ENCODE peak calls at places on chromosomes 2 and 18, in five cellular contexts. F is HCT116, O is GM12878, H is HepG2, V is H1. K is an unnamed sample.

GRCh38 chr2:219444566-219445091 is 10.0 kb downstream of the SPEG start:
- DNase-seq in F (no peak), O (no peak), H (no peak), V (no peak), K (no peak)

GRCh38 chr2:231717281-231718180 is 9.2 kb downstream of the PTMA start:
- DNase-seq in H (peak), V (peak), O (peak), F (peak), K (peak)

GRCh38 chr2:30336978-30337841 is 105.9 kb downstream of the LBH start:
- DNase-seq in F (no peak), V (no peak), H (no peak), O (peak), K (no peak)

GRCh38 chr2:39492095-39492590 is 55.1 kb upstream of the MAP4K3 start:
- DNase-seq in H (peak), O (peak), F (no peak), V (no peak), K (no peak)

GRCh38 chr18:12840382-12840781 is 43.7 kb downstream of the PTPN2 start:
- DNase-seq in O (no peak), F (no peak), H (no peak), V (no peak), K (no peak)

GRCh38 chr2:179377296-179377695 is 112.7 kb upstream of the SESTD1 start:
- DNase-seq in O (no peak), H (no peak), F (no peak), V (no peak), K (no peak)

GRCh38 chr2:162989507-162989906 is 150.9 kb upstream of the KCNH7 start:
- DNase-seq in V (no peak), F (no peak), O (no peak), H (no peak), K (no peak)

GRCh38 chr2:27798948-27799645 is 27.6 kb downstream of the MRPL33 start:
- DNase-seq in F (peak), V (peak), O (no peak), H (peak), K (peak)

GRCh38 chr18:73384246-73384645 is 516.5 kb upstream of the NETO1 start:
- DNase-seq in V (no peak), F (no peak), O (no peak), H (no peak), K (no peak)

GRCh38 chr2:203909192-203909945 is 27.2 kb upstream of the ICOS start:
- DNase-seq in F (peak), V (peak), H (peak), O (no peak), K (peak)

DNA sequence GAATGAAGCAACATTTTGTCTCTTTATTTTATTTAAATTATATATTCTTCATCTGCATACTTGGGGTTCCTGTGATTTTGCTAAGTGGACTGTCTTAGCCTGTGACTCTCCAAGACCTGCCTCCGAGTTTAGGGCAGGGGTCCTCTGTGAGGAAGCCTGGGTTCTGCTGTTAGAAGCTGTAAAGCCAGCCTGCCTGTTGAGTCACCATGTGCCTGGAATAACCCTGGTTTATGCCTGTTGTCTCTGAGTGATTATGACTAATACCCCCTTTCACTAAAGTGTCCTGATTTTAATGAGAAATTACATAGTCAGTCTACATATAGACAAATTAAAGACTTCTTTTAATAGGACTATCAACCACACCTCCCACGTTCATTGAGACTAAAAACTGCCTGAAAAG is 369.1 kb downstream of the ZNF521 start:
- DNase-seq in V (no peak), O (no peak), H (no peak), F (no peak), K (no peak)
- TF ChIP-seq ZNF274 in V (no peak), O (no peak), H (no peak), F (no peak), K (no peak)

DNA sequence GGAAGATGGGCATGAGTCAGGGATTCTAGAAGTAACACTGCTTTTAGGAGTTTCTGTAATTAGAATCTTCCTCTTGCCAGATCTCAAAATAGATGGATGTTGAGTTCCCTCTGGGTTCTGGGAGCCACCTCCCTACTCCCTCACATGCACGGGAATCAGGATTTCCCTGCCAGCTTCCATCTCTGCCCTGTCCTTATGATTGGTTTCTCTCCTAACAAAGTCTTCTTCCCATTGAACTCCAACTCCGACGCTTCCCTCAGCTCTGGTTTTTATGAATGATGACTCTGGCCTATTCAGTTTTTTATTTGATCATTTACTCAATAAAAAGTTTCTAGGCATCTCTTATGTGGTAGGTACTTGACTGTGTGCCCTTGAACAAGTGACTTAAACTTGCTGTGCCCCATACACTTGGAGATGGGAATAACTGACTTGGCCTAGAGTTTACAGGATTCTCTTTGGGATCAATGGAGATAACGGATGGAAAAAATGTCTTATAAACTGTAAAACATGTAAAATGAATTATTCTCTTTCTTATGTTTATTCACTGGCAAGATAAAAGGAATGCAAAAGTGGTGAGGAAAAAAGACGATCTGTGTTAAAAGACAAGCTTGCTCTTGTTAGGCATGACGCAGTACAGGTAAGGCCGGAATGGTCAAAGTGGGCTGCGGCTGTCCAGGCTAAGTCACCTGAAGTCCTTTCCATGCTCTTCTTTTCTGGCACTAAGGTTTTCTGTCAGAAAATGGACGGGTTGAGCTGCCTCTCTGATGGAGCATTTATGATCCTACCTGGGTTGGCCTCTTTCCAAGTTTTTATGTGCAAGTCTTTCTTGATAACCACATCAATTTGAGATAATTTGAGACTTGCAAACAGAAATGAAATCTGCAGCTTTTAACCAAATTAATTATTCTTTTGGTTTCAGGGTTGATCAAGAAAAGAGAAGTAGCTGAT is 199.6 kb downstream of the MYCN start:
- DNase-seq in H (no peak), V (peak), F (no peak), O (no peak), K (no peak)
- TF ChIP-seq SRF in H (no peak), V (no peak), F (no peak), O (no peak), K (no peak)

DNA sequence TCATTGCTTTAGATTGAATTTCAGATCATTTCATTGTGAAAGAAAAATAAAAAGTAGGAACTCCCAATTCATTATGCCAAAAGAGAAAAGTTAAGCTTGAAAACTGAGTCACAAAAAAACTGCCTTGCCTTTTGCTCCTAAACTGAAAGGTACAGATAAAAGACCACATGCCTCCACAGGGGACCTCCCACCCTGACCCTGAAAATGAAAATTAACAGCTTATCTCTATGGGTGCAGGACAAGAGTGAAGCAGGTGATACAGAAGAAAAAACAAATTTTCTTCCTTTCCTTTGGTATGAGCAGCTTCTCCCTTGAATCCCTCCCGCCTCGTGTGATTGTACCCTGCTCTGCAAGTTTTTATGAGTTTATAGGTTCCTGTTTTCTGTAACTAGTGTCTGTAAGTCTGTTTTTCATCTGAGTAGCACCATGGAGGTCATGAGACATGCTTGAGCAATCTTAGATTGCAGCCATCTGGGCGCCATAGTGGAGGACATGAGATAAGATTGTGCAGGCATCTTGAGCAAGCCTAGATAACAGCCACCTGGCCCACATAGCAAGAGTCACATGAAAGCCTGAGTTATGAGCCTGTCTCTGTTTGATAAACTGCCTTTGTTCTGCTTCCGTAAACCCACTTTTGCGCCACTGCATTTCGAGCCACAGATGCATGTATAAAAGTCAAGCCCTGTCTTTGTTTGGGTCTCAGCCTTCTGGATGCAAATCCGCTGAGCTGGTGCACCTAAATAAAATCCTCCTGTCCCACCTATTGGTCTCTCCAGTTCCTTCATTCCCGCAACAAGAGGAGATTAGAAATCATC is 56.2 kb upstream of the DYNC1I2 start:
- DNase-seq in F (peak), O (no peak), H (no peak), V (peak), K (no peak)
- TF ChIP-seq ZNF274 in F (no peak), O (no peak), H (no peak), V (no peak), K (peak)

GRCh38 chr2:29106241-29106640 is 9.0 kb upstream of the CLIP4 start:
- DNase-seq in H (no peak), O (no peak), F (no peak), V (no peak), K (no peak)
- TF ChIP-seq SRF in H (no peak), O (no peak), F (no peak), V (no peak), K (no peak)